ENCODE peak calls at places on chromosomes 7 and 10, in six cellular contexts. G, B, L, E, K and W are unnamed samples.

GRCh38 chr10:13803566-13804554 is 217.1 kb downstream of the PRPF18 start:
- DNase-seq in G (no peak), B (peak), L (no peak), E (no peak), K (peak), W (no peak)

GRCh38 chr10:77539147-77539935 is 98.3 kb downstream of the KCNMA1 start:
- DNase-seq in G (no peak), B (no peak), L (no peak), E (no peak), K (no peak), W (no peak)

GRCh38 chr7:47809387-47809786 is 138.9 kb downstream of the PKD1L1 start:
- DNase-seq in G (no peak), B (no peak), L (no peak), E (no peak), K (no peak), W (no peak)

GRCh38 chr7:155588468-155588998 is 42.2 kb upstream of the CNPY1 start:
- DNase-seq in G (no peak), B (no peak), L (no peak), E (no peak), K (no peak), W (no peak)

GRCh38 chr10:21162948-21163347 is 265.8 kb upstream of the NEBL start:
- DNase-seq in G (no peak), B (no peak), L (no peak), E (no peak), K (no peak), W (no peak)

GRCh38 chr7:151115836-151116418 is 29.7 kb downstream of the AGAP3 start:
- DNase-seq in G (no peak), B (no peak), L (no peak), E (peak), K (no peak), W (no peak)

GRCh38 chr7:84291756-84292155 is 97.2 kb upstream of the SEMA3A start:
- DNase-seq in G (no peak), B (no peak), L (no peak), E (no peak), K (no peak), W (no peak)

GRCh38 chr7:64959072-64959747 is 31.6 kb downstream of the ZNF117 start:
- DNase-seq in G (no peak), B (no peak), L (peak), E (no peak), K (no peak), W (no peak)

GRCh38 chr7:83677180-83677866 is 28.4 kb upstream of the SEMA3E start:
- DNase-seq in G (peak), B (peak), L (no peak), E (no peak), K (peak), W (peak)

GRCh38 chr7:463362-464176 is 56.1 kb downstream of the PDGFA start:
- DNase-seq in G (no peak), B (no peak), L (no peak), E (peak), K (no peak), W (no peak)

GRCh38 chr10:69202332-69202731 is 17.8 kb upstream of the HKDC1 start:
- DNase-seq in G (no peak), B (peak), L (no peak), E (no peak), K (peak), W (no peak)

GRCh38 chr10:119237722-119238436 is 30.5 kb downstream of the GRK5 start:
- DNase-seq in G (no peak), B (no peak), L (no peak), E (no peak), K (no peak), W (no peak)

GRCh38 chr10:77392851-77393250 is 244.8 kb downstream of the KCNMA1 start:
- DNase-seq in G (peak), B (peak), L (no peak), E (no peak), K (peak), W (peak)

GRCh38 chr7:155864991-155865690 is 52.9 kb upstream of the SHH start:
- DNase-seq in G (no peak), B (no peak), L (no peak), E (no peak), K (no peak), W (no peak)

GRCh38 chr7:79610301-79610700 is 156.8 kb upstream of the MAGI2 start:
- DNase-seq in G (no peak), B (peak), L (no peak), E (no peak), K (peak), W (no peak)

GRCh38 chr10:35074266-35074665 is 15.9 kb downstream of the CUL2 start:
- DNase-seq in G (no peak), B (peak), L (no peak), E (no peak), K (peak), W (no peak)

GRCh38 chr10:63708421-63708820 is 187.2 kb downstream of the REEP3 start:
- DNase-seq in G (no peak), B (no peak), L (no peak), E (no peak), K (no peak), W (no peak)

GRCh38 chr10:84076540-84077195 is 62.6 kb upstream of the GHITM start:
- DNase-seq in G (no peak), B (peak), L (peak), E (no peak), K (peak), W (no peak)

GRCh38 chr10:86645111-86645445 is 9.3 kb upstream of the OPN4 start:
- DNase-seq in G (no peak), B (no peak), L (no peak), E (no peak), K (no peak), W (no peak)

GRCh38 chr10:62790019-62790555 is 14.4 kb upstream of the ADO start:
- DNase-seq in G (no peak), B (no peak), L (no peak), E (no peak), K (no peak), W (no peak)

GRCh38 chr7:79258826-79259225 is 194.6 kb downstream of the MAGI2 start:
- DNase-seq in G (no peak), B (no peak), L (no peak), E (no peak), K (no peak), W (no peak)

GRCh38 chr10:72105098-72105475 is 16.7 kb upstream of the SPOCK2 start:
- DNase-seq in G (no peak), B (no peak), L (no peak), E (no peak), K (no peak), W (no peak)

GRCh38 chr10:92342801-92343200 is 51.8 kb downstream of the MARCHF5 start:
- DNase-seq in G (no peak), B (no peak), L (no peak), E (no peak), K (peak), W (no peak)

GRCh38 chr7:70707823-70708243 is 424.1 kb upstream of the GALNT17 start:
- DNase-seq in G (no peak), B (no peak), L (no peak), E (no peak), K (peak), W (no peak)

GRCh38 chr10:96397902-96398301 is 39.1 kb upstream of the OPALIN start:
- DNase-seq in G (no peak), B (no peak), L (no peak), E (no peak), K (no peak), W (no peak)

GRCh38 chr7:99258501-99258900 is 14.1 kb upstream of the MYH16 start:
- DNase-seq in G (no peak), B (peak), L (no peak), E (no peak), K (no peak), W (no peak)

GRCh38 chr10:62177111-62177510 is 91.5 kb downstream of the RTKN2 start:
- DNase-seq in G (no peak), B (no peak), L (no peak), E (no peak), K (peak), W (no peak)

GRCh38 chr10:49594594-49594993 is 15.5 kb upstream of the SLC18A3 start:
- DNase-seq in G (peak), B (peak), L (peak), E (no peak), K (peak), W (no peak)

GRCh38 chr10:29600821-29601220 is 34.0 kb downstream of the SVIL start:
- DNase-seq in G (no peak), B (peak), L (no peak), E (no peak), K (no peak), W (no peak)

GRCh38 chr7:32507416-32507815 is 12.1 kb downstream of the AVL9 start:
- DNase-seq in G (no peak), B (no peak), L (no peak), E (no peak), K (peak), W (no peak)
- TF ChIP-seq CTCF in G (no peak), B (no peak), L (no peak), E (no peak), K (no peak), W (no peak)

GRCh38 chr7:17233643-17234397 is 64.6 kb upstream of the AHR start:
- DNase-seq in G (peak), B (no peak), L (no peak), E (no peak), K (peak), W (no peak)
- H3K4me3 ChIP-seq in G (peak), B (no peak), L (no peak), E (no peak), K (no peak), W (no peak)

GRCh38 chr10:133020193-133020817 is 67.4 kb upstream of the ADGRA1 start:
- DNase-seq in G (no peak), B (no peak), L (no peak), E (peak), K (no peak), W (no peak)
- TF ChIP-seq CTCF in G (no peak), B (no peak), L (no peak), E (no peak), K (no peak), W (no peak)

DNA sequence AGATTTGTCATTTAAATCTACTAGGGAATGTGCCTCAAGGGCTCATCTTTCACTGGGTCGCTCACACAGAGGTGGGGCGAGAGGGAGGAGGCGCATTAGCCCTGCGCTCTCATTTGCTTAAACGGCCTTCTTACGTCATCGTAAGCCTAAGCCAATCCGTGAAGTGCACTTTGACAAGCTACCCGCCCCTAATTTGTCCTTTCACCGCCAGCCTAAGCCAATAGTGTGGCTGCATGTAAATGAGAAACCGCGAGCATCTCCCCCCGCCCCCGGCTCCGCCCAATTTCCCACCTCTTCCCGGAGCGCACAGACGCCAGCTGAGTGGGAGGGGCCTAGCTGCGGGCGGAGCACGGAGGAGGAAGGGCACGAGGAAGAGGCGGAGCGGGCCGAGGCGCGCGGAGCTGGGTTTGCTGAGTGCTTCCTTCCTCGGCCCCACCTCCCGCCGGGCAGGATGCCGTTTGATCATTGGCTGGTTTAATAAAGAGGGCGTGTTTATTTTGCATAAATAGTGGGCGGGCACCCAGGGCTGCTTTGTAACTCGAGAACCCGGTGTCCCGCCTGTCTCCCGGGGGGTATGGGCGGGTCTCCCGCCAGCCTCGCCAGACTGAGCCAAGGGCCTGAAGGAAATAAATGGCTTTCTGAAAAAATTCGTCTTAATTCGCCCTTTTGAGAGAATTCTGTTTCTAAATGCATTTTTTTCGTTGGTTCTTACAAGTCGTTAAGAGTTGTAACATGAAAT is 289.6 kb upstream of the NFE2L3 start:
- DNase-seq in G (peak), B (peak), L (peak), E (peak), K (peak), W (peak)
- H3K4me3 ChIP-seq in G (peak), B (peak), L (peak), E (no peak), K (peak), W (peak)

DNA sequence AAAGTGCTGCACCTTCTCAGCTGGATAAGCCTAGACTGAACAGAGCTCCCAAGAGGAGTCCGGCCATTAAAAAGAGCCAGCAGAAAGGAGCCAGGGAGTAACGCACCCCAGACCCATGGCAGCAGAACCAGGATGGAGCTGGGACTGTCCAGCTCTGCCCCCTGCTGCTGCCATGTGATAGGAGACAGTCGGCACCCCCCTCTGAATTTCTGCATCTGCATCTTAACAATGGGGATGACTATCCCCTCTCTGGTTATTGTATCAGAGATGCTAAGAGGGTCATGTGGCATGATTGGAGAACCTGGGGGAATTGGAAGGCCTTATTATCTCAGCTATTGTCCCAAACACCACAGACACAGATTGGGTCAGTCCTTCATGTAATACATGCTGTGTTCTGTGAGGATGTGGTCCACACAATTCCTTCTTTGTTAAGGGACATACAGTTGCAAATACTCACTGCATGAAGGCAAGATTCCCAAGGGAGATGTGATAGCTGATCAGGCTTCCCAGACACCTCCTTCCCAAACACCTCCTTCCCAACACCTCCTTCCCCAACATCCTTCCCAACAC is 29.3 kb downstream of the PLEKHS1 start:
- DNase-seq in G (no peak), B (no peak), L (no peak), E (no peak), K (no peak), W (no peak)
- TF ChIP-seq CTCF in G (no peak), B (no peak), L (peak), E (no peak), K (peak), W (no peak)

GRCh38 chr10:100184426-100185219 is 1.2 kb downstream of the ERLIN1 start:
- DNase-seq in G (no peak), B (peak), L (peak), E (no peak), K (peak), W (no peak)

GRCh38 chr10:100182908-100183307 is 2.9 kb downstream of the ERLIN1 start:
- DNase-seq in G (no peak), B (no peak), L (peak), E (no peak), K (no peak), W (no peak)

GRCh38 chr10:100185364-100186252 is at the start of gene ERLIN1:
- DNase-seq in G (peak), B (peak), L (peak), E (peak), K (peak), W (peak)

GRCh38 chr10:100182281-100182680 is 3.5 kb downstream of the ERLIN1 start:
- DNase-seq in G (no peak), B (no peak), L (no peak), E (no peak), K (no peak), W (no peak)

GRCh38 chr10:100183482-100183881 is 2.3 kb downstream of the ERLIN1 start:
- DNase-seq in G (no peak), B (no peak), L (no peak), E (no peak), K (peak), W (no peak)
- H3K4me3 ChIP-seq in G (no peak), B (no peak), L (no peak), E (no peak), K (no peak), W (no peak)